ENCODE peak calls at places on chromosomes 16 and 17, in five cellular contexts. One of them, this sample, is unnamed.

GRCh38 chr17:15157051-15157450 is 108.1 kb downstream of the PMP22 start:
- DNase-seq in HuH-7: no peak
- DNase-seq in activated CD4-positive, alpha-beta T cell treated with anti-CD3 and anti-CD28 coated beads for 24 hours: no peak
- DNase-seq in stomach: no peak
- DNase-seq in activated naive CD4-positive, alpha-beta T cell: no peak
- DNase-seq in this sample: no peak

GRCh38 chr16:50611332-50611934 is 63.2 kb downstream of the NKD1 start:
- DNase-seq in activated naive CD4-positive, alpha-beta T cell: no peak
- DNase-seq in HuH-7: no peak
- DNase-seq in activated CD4-positive, alpha-beta T cell treated with anti-CD3 and anti-CD28 coated beads for 24 hours: no peak
- DNase-seq in stomach: no peak
- DNase-seq in this sample: no peak

GRCh38 chr17:21286066-21286770 is 1.7 kb downstream of the MAP2K3 start:
- DNase-seq in HuH-7: peak
- DNase-seq in activated CD4-positive, alpha-beta T cell treated with anti-CD3 and anti-CD28 coated beads for 24 hours: no peak
- DNase-seq in activated naive CD4-positive, alpha-beta T cell: no peak
- DNase-seq in stomach: peak
- DNase-seq in this sample: peak

GRCh38 chr17:78969865-78970264 is 9.9 kb downstream of the LGALS3BP start:
- DNase-seq in stomach: no peak
- DNase-seq in activated CD4-positive, alpha-beta T cell treated with anti-CD3 and anti-CD28 coated beads for 24 hours: no peak
- DNase-seq in activated naive CD4-positive, alpha-beta T cell: no peak
- DNase-seq in HuH-7: no peak
- DNase-seq in this sample: no peak

GRCh38 chr17:72338847-72339790 is 218.3 kb downstream of the SOX9 start:
- DNase-seq in activated CD4-positive, alpha-beta T cell treated with anti-CD3 and anti-CD28 coated beads for 24 hours: no peak
- DNase-seq in stomach: no peak
- DNase-seq in activated naive CD4-positive, alpha-beta T cell: no peak
- DNase-seq in HuH-7: peak
- DNase-seq in this sample: peak

GRCh38 chr17:32111141-32111771 is 31.0 kb upstream of the RHOT1 start:
- DNase-seq in activated naive CD4-positive, alpha-beta T cell: no peak
- DNase-seq in stomach: peak
- DNase-seq in HuH-7: peak
- DNase-seq in activated CD4-positive, alpha-beta T cell treated with anti-CD3 and anti-CD28 coated beads for 24 hours: no peak
- DNase-seq in this sample: peak

GRCh38 chr16:11435576-11435975 is 90.3 kb downstream of the RMI2 start:
- DNase-seq in stomach: no peak
- DNase-seq in activated CD4-positive, alpha-beta T cell treated with anti-CD3 and anti-CD28 coated beads for 24 hours: no peak
- DNase-seq in activated naive CD4-positive, alpha-beta T cell: no peak
- DNase-seq in HuH-7: no peak
- DNase-seq in this sample: no peak

GRCh38 chr16:10040136-10041080 is 141.8 kb downstream of the GRIN2A start:
- DNase-seq in activated CD4-positive, alpha-beta T cell treated with anti-CD3 and anti-CD28 coated beads for 24 hours: no peak
- DNase-seq in stomach: no peak
- DNase-seq in activated naive CD4-positive, alpha-beta T cell: no peak
- DNase-seq in HuH-7: no peak
- DNase-seq in this sample: no peak

GRCh38 chr16:1591306-1591705 is 20.6 kb downstream of the IFT140 start:
- DNase-seq in HuH-7: no peak
- DNase-seq in stomach: no peak
- DNase-seq in activated naive CD4-positive, alpha-beta T cell: no peak
- DNase-seq in activated CD4-positive, alpha-beta T cell treated with anti-CD3 and anti-CD28 coated beads for 24 hours: no peak
- DNase-seq in this sample: no peak

GRCh38 chr16:51851111-51851510 is 695.8 kb downstream of the TOX3 start:
- DNase-seq in HuH-7: no peak
- DNase-seq in activated naive CD4-positive, alpha-beta T cell: no peak
- DNase-seq in stomach: no peak
- DNase-seq in activated CD4-positive, alpha-beta T cell treated with anti-CD3 and anti-CD28 coated beads for 24 hours: no peak
- DNase-seq in this sample: no peak

GRCh38 chr16:75377971-75378386 is 55.3 kb downstream of the CFDP1 start:
- DNase-seq in activated CD4-positive, alpha-beta T cell treated with anti-CD3 and anti-CD28 coated beads for 24 hours: no peak
- DNase-seq in activated naive CD4-positive, alpha-beta T cell: no peak
- DNase-seq in stomach: no peak
- DNase-seq in HuH-7: no peak
- DNase-seq in this sample: peak

GRCh38 chr17:80316431-80316830 is 55.8 kb downstream of the RNF213 start:
- DNase-seq in HuH-7: no peak
- DNase-seq in activated CD4-positive, alpha-beta T cell treated with anti-CD3 and anti-CD28 coated beads for 24 hours: no peak
- DNase-seq in activated naive CD4-positive, alpha-beta T cell: no peak
- DNase-seq in stomach: no peak
- DNase-seq in this sample: no peak

GRCh38 chr17:3762922-3763776 is 37.8 kb downstream of the ITGAE start:
- DNase-seq in activated naive CD4-positive, alpha-beta T cell: no peak
- DNase-seq in activated CD4-positive, alpha-beta T cell treated with anti-CD3 and anti-CD28 coated beads for 24 hours: no peak
- DNase-seq in HuH-7: no peak
- DNase-seq in stomach: no peak
- DNase-seq in this sample: no peak

GRCh38 chr16:84517366-84517765 is 12.9 kb upstream of the MEAK7 start:
- DNase-seq in HuH-7: no peak
- DNase-seq in activated naive CD4-positive, alpha-beta T cell: no peak
- DNase-seq in stomach: no peak
- DNase-seq in activated CD4-positive, alpha-beta T cell treated with anti-CD3 and anti-CD28 coated beads for 24 hours: no peak
- DNase-seq in this sample: no peak

GRCh38 chr17:66667491-66668030 is 167.4 kb upstream of the CACNG5 start:
- DNase-seq in activated CD4-positive, alpha-beta T cell treated with anti-CD3 and anti-CD28 coated beads for 24 hours: peak
- DNase-seq in stomach: no peak
- DNase-seq in activated naive CD4-positive, alpha-beta T cell: no peak
- DNase-seq in HuH-7: no peak
- DNase-seq in this sample: no peak

GRCh38 chr17:48910370-48910769 is 2.2 kb downstream of the UBE2Z start:
- DNase-seq in activated CD4-positive, alpha-beta T cell treated with anti-CD3 and anti-CD28 coated beads for 24 hours: no peak
- DNase-seq in stomach: no peak
- DNase-seq in activated naive CD4-positive, alpha-beta T cell: no peak
- DNase-seq in HuH-7: no peak
- DNase-seq in this sample: no peak

GRCh38 chr16:54331241-54332002 is 44.8 kb upstream of the IRX3 start:
- DNase-seq in stomach: no peak
- DNase-seq in activated CD4-positive, alpha-beta T cell treated with anti-CD3 and anti-CD28 coated beads for 24 hours: no peak
- DNase-seq in HuH-7: no peak
- DNase-seq in activated naive CD4-positive, alpha-beta T cell: no peak
- DNase-seq in this sample: no peak

GRCh38 chr16:30351001-30351441 is 4.1 kb downstream of the CD2BP2 start:
- DNase-seq in HuH-7: no peak
- DNase-seq in activated CD4-positive, alpha-beta T cell treated with anti-CD3 and anti-CD28 coated beads for 24 hours: no peak
- DNase-seq in stomach: no peak
- DNase-seq in activated naive CD4-positive, alpha-beta T cell: no peak
- DNase-seq in this sample: no peak

GRCh38 chr17:40315678-40316570 is 6.9 kb downstream of the RARA start:
- DNase-seq in activated CD4-positive, alpha-beta T cell treated with anti-CD3 and anti-CD28 coated beads for 24 hours: no peak
- DNase-seq in HuH-7: peak
- DNase-seq in stomach: peak
- DNase-seq in activated naive CD4-positive, alpha-beta T cell: no peak
- DNase-seq in this sample: no peak

GRCh38 chr16:4700997-4701743 is 7.8 kb downstream of the NUDT16L1 start:
- DNase-seq in HuH-7: no peak
- DNase-seq in activated naive CD4-positive, alpha-beta T cell: no peak
- DNase-seq in stomach: peak
- DNase-seq in activated CD4-positive, alpha-beta T cell treated with anti-CD3 and anti-CD28 coated beads for 24 hours: no peak
- DNase-seq in this sample: no peak

GRCh38 chr17:49106366-49107210 is 26.0 kb upstream of the B4GALNT2 start:
- DNase-seq in activated naive CD4-positive, alpha-beta T cell: no peak
- DNase-seq in activated CD4-positive, alpha-beta T cell treated with anti-CD3 and anti-CD28 coated beads for 24 hours: no peak
- DNase-seq in stomach: no peak
- DNase-seq in HuH-7: peak
- DNase-seq in this sample: no peak

GRCh38 chr17:42704495-42705494 is 22.5 kb downstream of the CNTNAP1 start:
- DNase-seq in HuH-7: no peak
- DNase-seq in stomach: no peak
- DNase-seq in activated naive CD4-positive, alpha-beta T cell: no peak
- DNase-seq in activated CD4-positive, alpha-beta T cell treated with anti-CD3 and anti-CD28 coated beads for 24 hours: peak
- DNase-seq in this sample: no peak

GRCh38 chr17:49850772-49851386 is 3.0 kb upstream of the TAC4 start:
- DNase-seq in activated naive CD4-positive, alpha-beta T cell: no peak
- DNase-seq in stomach: no peak
- DNase-seq in HuH-7: no peak
- DNase-seq in activated CD4-positive, alpha-beta T cell treated with anti-CD3 and anti-CD28 coated beads for 24 hours: no peak
- DNase-seq in this sample: peak

GRCh38 chr16:30076276-30076791 is 540 bp downstream of the PPP4C start:
- DNase-seq in activated CD4-positive, alpha-beta T cell treated with anti-CD3 and anti-CD28 coated beads for 24 hours: no peak
- DNase-seq in HuH-7: no peak
- DNase-seq in activated naive CD4-positive, alpha-beta T cell: no peak
- DNase-seq in stomach: no peak
- DNase-seq in this sample: no peak

GRCh38 chr16:79973320-79973719 is 372.8 kb upstream of the MAF start:
- DNase-seq in HuH-7: no peak
- DNase-seq in activated naive CD4-positive, alpha-beta T cell: no peak
- DNase-seq in stomach: no peak
- DNase-seq in activated CD4-positive, alpha-beta T cell treated with anti-CD3 and anti-CD28 coated beads for 24 hours: no peak
- DNase-seq in this sample: no peak

GRCh38 chr16:76335187-76335974 is 58.2 kb downstream of the CNTNAP4 start:
- DNase-seq in stomach: no peak
- DNase-seq in activated naive CD4-positive, alpha-beta T cell: no peak
- DNase-seq in activated CD4-positive, alpha-beta T cell treated with anti-CD3 and anti-CD28 coated beads for 24 hours: no peak
- DNase-seq in HuH-7: no peak
- DNase-seq in this sample: no peak

GRCh38 chr17:27322690-27323508 is 29.0 kb downstream of the WSB1 start:
- DNase-seq in HuH-7: no peak
- DNase-seq in activated CD4-positive, alpha-beta T cell treated with anti-CD3 and anti-CD28 coated beads for 24 hours: no peak
- DNase-seq in stomach: no peak
- DNase-seq in activated naive CD4-positive, alpha-beta T cell: no peak
- DNase-seq in this sample: no peak

GRCh38 chr17:70795620-70796019 is 626.3 kb downstream of the KCNJ2 start:
- DNase-seq in HuH-7: no peak
- DNase-seq in activated CD4-positive, alpha-beta T cell treated with anti-CD3 and anti-CD28 coated beads for 24 hours: no peak
- DNase-seq in stomach: no peak
- DNase-seq in activated naive CD4-positive, alpha-beta T cell: no peak
- DNase-seq in this sample: no peak

GRCh38 chr17:46815474-46816353 is 2.8 kb downstream of the WNT3 start:
- DNase-seq in stomach: no peak
- DNase-seq in activated naive CD4-positive, alpha-beta T cell: no peak
- DNase-seq in HuH-7: no peak
- DNase-seq in activated CD4-positive, alpha-beta T cell treated with anti-CD3 and anti-CD28 coated beads for 24 hours: no peak
- DNase-seq in this sample: no peak

GRCh38 chr16:165218-165538 is 600 bp upstream of the HBM start:
- DNase-seq in activated naive CD4-positive, alpha-beta T cell: no peak
- DNase-seq in HuH-7: no peak
- DNase-seq in activated CD4-positive, alpha-beta T cell treated with anti-CD3 and anti-CD28 coated beads for 24 hours: no peak
- DNase-seq in stomach: no peak
- DNase-seq in this sample: no peak

GRCh38 chr17:72487731-72488325 is 367.0 kb downstream of the SOX9 start:
- DNase-seq in activated naive CD4-positive, alpha-beta T cell: no peak
- DNase-seq in HuH-7: no peak
- DNase-seq in activated CD4-positive, alpha-beta T cell treated with anti-CD3 and anti-CD28 coated beads for 24 hours: no peak
- DNase-seq in stomach: no peak
- DNase-seq in this sample: no peak

GRCh38 chr16:22372882-22373661 is 1.3 kb downstream of the CDR2 start:
- DNase-seq in activated naive CD4-positive, alpha-beta T cell: no peak
- DNase-seq in activated CD4-positive, alpha-beta T cell treated with anti-CD3 and anti-CD28 coated beads for 24 hours: no peak
- DNase-seq in stomach: no peak
- DNase-seq in HuH-7: no peak
- DNase-seq in this sample: no peak

GRCh38 chr17:73155410-73156165 is 9.2 kb upstream of the SSTR2 start:
- DNase-seq in activated CD4-positive, alpha-beta T cell treated with anti-CD3 and anti-CD28 coated beads for 24 hours: no peak
- DNase-seq in stomach: no peak
- DNase-seq in HuH-7: no peak
- DNase-seq in activated naive CD4-positive, alpha-beta T cell: no peak
- DNase-seq in this sample: no peak

GRCh38 chr17:28174352-28175046 is 132.0 kb downstream of the NLK start:
- DNase-seq in activated naive CD4-positive, alpha-beta T cell: no peak
- DNase-seq in HuH-7: no peak
- DNase-seq in stomach: no peak
- DNase-seq in activated CD4-positive, alpha-beta T cell treated with anti-CD3 and anti-CD28 coated beads for 24 hours: no peak
- DNase-seq in this sample: no peak

GRCh38 chr17:46003907-46004748 is 5.1 kb downstream of the STH start:
- DNase-seq in stomach: peak
- DNase-seq in activated CD4-positive, alpha-beta T cell treated with anti-CD3 and anti-CD28 coated beads for 24 hours: no peak
- DNase-seq in HuH-7: no peak
- DNase-seq in activated naive CD4-positive, alpha-beta T cell: no peak
- DNase-seq in this sample: no peak

GRCh38 chr17:77372444-77373297 is 231.9 kb downstream of the SEC14L1 start:
- DNase-seq in HuH-7: peak
- DNase-seq in activated naive CD4-positive, alpha-beta T cell: no peak
- DNase-seq in stomach: peak
- DNase-seq in activated CD4-positive, alpha-beta T cell treated with anti-CD3 and anti-CD28 coated beads for 24 hours: peak
- DNase-seq in this sample: peak

GRCh38 chr17:52495646-52496045 is 337.1 kb upstream of the CA10 start:
- DNase-seq in stomach: no peak
- DNase-seq in HuH-7: no peak
- DNase-seq in activated CD4-positive, alpha-beta T cell treated with anti-CD3 and anti-CD28 coated beads for 24 hours: no peak
- DNase-seq in activated naive CD4-positive, alpha-beta T cell: no peak
- DNase-seq in this sample: no peak

This sample was measured in endothelial cell.